ENCODE peak calls at places on chromosome 13, in eight cellular contexts. Q, K, T, L, I, X, E and Z are unnamed samples.

GRCh38 chr13:74098077-74098476 is 36.1 kb downstream of the KLF12 start:
- DNase-seq in Q (no peak), K (no peak), T (no peak), L (no peak), I (no peak), X (peak), E (no peak), Z (no peak)

GRCh38 chr13:105510363-105510762 is 1025.1 kb downstream of the EFNB2 start:
- DNase-seq in Q (no peak), K (no peak), T (no peak), L (no peak), I (no peak), X (peak), E (no peak), Z (no peak)

GRCh38 chr13:20828540-20829364 is 55.0 kb upstream of the EEF1AKMT1 start:
- DNase-seq in Q (no peak), K (no peak), T (peak), L (no peak), I (peak), X (peak), E (no peak), Z (peak)

GRCh38 chr13:20128459-20128927 is 32.4 kb downstream of the GJA3 start:
- DNase-seq in Q (no peak), K (no peak), T (no peak), L (no peak), I (no peak), X (no peak), E (no peak), Z (no peak)

GRCh38 chr13:83221813-83222241 is 660.4 kb downstream of the SLITRK1 start:
- DNase-seq in Q (no peak), K (no peak), T (no peak), L (no peak), I (no peak), X (no peak), E (no peak), Z (no peak)

GRCh38 chr13:44930907-44931676 is 58.2 kb downstream of the NUFIP1 start:
- DNase-seq in Q (no peak), K (no peak), T (peak), L (no peak), I (no peak), X (no peak), E (no peak), Z (peak)

GRCh38 chr13:110249326-110249725 is 57.6 kb downstream of the COL4A1 start:
- DNase-seq in Q (no peak), K (no peak), T (no peak), L (no peak), I (peak), X (no peak), E (no peak), Z (no peak)

GRCh38 chr13:46665630-46666482 is 112.9 kb downstream of the LRCH1 start:
- DNase-seq in Q (no peak), K (no peak), T (peak), L (no peak), I (no peak), X (no peak), E (no peak), Z (no peak)

GRCh38 chr13:77696006-77696862 is 1.3 kb upstream of the SLAIN1 start:
- DNase-seq in Q (no peak), K (no peak), T (peak), L (no peak), I (no peak), X (peak), E (no peak), Z (peak)